ENCODE peak calls at places on chromosomes 7 and 10, in five cellular contexts. N is CD8-positive, alpha-beta T cell; A is dermis microvascular lymphatic vessel endothelial cell; B is BJ; Z is posterior vena cava. H is an unnamed sample.

GRCh38 chr10:62818426-62819011 is 2.4 kb upstream of the EGR2 start:
- DNase-seq in N (peak; percentile 31), A (no peak), B (no peak), Z (peak; percentile 82), H (no peak)

GRCh38 chr10:31353574-31353973 is 34.6 kb downstream of the ZEB1 start:
- DNase-seq in N (no peak), A (peak; percentile 21), B (peak; percentile 36), Z (no peak), H (peak; percentile 44)

GRCh38 chr7:156019776-156020565 is 207.7 kb upstream of the SHH start:
- DNase-seq in N (no peak), A (no peak), B (no peak), Z (no peak), H (no peak)

GRCh38 chr10:22606164-22606614 is 108.2 kb downstream of the PIP4K2A start:
- DNase-seq in N (no peak), A (peak; percentile 98), B (no peak), Z (no peak), H (no peak)

GRCh38 chr10:95513941-95514392 is 47.2 kb downstream of the SORBS1 start:
- DNase-seq in N (no peak), A (peak; percentile 22), B (no peak), Z (no peak), H (no peak)

GRCh38 chr10:36888925-36889573 is 236.3 kb upstream of the ANKRD30A start:
- DNase-seq in N (peak; percentile 12), A (no peak), B (no peak), Z (no peak), H (no peak)

GRCh38 chr10:43070121-43071085 is 6.5 kb upstream of the RET start:
- DNase-seq in N (no peak), A (no peak), B (no peak), Z (no peak), H (no peak)

GRCh38 chr7:12635830-12636229 is 51.6 kb upstream of the ARL4A start:
- DNase-seq in N (no peak), A (no peak), B (no peak), Z (no peak), H (no peak)

GRCh38 chr10:104589431-104589830 is 51.7 kb upstream of the SORCS3 start:
- DNase-seq in N (no peak), A (no peak), B (no peak), Z (no peak), H (no peak)

GRCh38 chr7:157302314-157302711 is 34.5 kb upstream of the DNAJB6 start:
- DNase-seq in N (peak; percentile 80), A (peak; percentile 77), B (peak; percentile 19), Z (peak; percentile 93), H (no peak)

GRCh38 chr7:67659066-67659465 is 662.4 kb downstream of the TYW1 start:
- DNase-seq in N (no peak), A (no peak), B (no peak), Z (no peak), H (no peak)

GRCh38 chr7:39951156-39951942 is 1.3 kb downstream of the CDK13 start:
- DNase-seq in N (peak; percentile 60), A (peak; percentile 31), B (no peak), Z (peak; percentile 85), H (no peak)